ENCODE peak calls at places on chromosomes 12 and 14, in seven cellular contexts. B is SK-N-SH, V is substantia nigra, I is GM23248, F is OCI-LY7, S is stomach, A is right atrium auricular region. L is an unnamed sample.

GRCh38 chr14:104806625-104807465 is 5.9 kb downstream of the ZBTB42 start:
- DNase-seq in I (no peak), S (no peak), F (no peak), B (no peak), A (no peak), V (no peak), L (no peak)

GRCh38 chr14:70905316-70905715 is 1.9 kb upstream of the PCNX1 start:
- DNase-seq in I (no peak), S (no peak), A (peak; percentile 78), B (no peak), F (no peak), V (no peak), L (no peak)

GRCh38 chr14:35347323-35348043 is 55.3 kb downstream of the PSMA6 start:
- DNase-seq in A (no peak), V (no peak), S (no peak), B (peak; percentile 11), F (no peak), I (no peak), L (no peak)

GRCh38 chr14:20332386-20332945 is 613 bp downstream of the CCNB1IP1 start:
- DNase-seq in A (no peak), F (no peak), V (no peak), I (peak; percentile 53), S (no peak), B (peak; percentile 21), L (no peak)

GRCh38 chr12:87796961-87797516 is 232.2 kb downstream of the C12orf50 start:
- DNase-seq in B (no peak), F (no peak), I (peak; percentile 38), A (no peak), S (no peak), V (no peak), L (no peak)

GRCh38 chr12:50099302-50100008 is 4.4 kb upstream of the GPD1 start:
- DNase-seq in V (no peak), F (no peak), S (no peak), B (no peak), A (no peak), I (peak; percentile 84), L (no peak)

GRCh38 chr14:84541008-84541407 is 988.9 kb upstream of the FLRT2 start:
- DNase-seq in A (no peak), B (no peak), V (no peak), S (no peak), I (no peak), F (no peak), L (no peak)

GRCh38 chr12:51183816-51184215 is 10.9 kb upstream of the TFCP2 start:
- DNase-seq in I (peak; percentile 21), V (peak; percentile 12), A (no peak), B (peak; percentile 65), S (peak; percentile 57), F (no peak), L (no peak)

GRCh38 chr12:71233083-71233482 is 75.3 kb upstream of the TSPAN8 start:
- DNase-seq in V (no peak), S (no peak), B (no peak), A (no peak), I (no peak), F (no peak), L (no peak)

DNA sequence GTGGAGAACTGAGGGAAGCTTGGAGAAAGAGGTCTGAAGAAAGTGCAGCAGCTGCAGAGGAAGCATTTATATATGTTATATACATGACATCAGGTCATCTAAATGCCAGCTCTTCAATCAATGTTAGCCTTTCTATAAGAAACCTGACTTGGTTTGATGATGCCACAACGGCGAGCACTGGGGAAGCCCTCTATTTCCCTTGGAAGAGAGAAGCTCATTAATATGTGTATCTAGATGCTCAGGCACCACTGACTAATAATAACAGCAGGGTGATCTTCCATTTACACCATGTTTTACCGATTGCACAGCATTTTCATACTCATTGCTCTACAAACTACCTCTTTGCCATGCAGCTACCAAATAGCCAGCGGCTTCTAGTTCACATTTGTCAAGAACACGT is 811 bp downstream of the ACYP1 start:
- DNase-seq in F (peak; percentile 19), I (peak; percentile 31), V (no peak), A (no peak), S (no peak), B (no peak), L (no peak)
- H3K27ac ChIP-seq in F (peak overlapping the region; percentile 41), I (no peak overlapping the region), V (peak overlapping the region; percentile 62), A (no peak overlapping the region), S (no peak overlapping the region), B (peak overlapping the region; percentile 10), L (peak overlapping the region; percentile 77)

GRCh38 chr14:34283590-34283989 is 178.4 kb downstream of the SPTSSA start:
- DNase-seq in A (no peak), V (no peak), B (no peak), I (no peak), S (no peak), F (no peak), L (no peak)
- H3K27ac ChIP-seq in A (no peak overlapping the region), V (no peak overlapping the region), B (no peak overlapping the region), I (no peak overlapping the region), S (no peak overlapping the region), F (no peak overlapping the region), L (no peak overlapping the region)

GRCh38 chr12:48923117-48923516 is 2.2 kb downstream of the FKBP11 start:
- DNase-seq in A (no peak), S (no peak), F (no peak), I (no peak), B (no peak), V (no peak), L (no peak)

GRCh38 chr12:48929551-48929950 is 4.3 kb upstream of the FKBP11 start:
- DNase-seq in A (no peak), I (no peak), F (no peak), B (no peak), S (no peak), V (no peak), L (no peak)

GRCh38 chr12:48925218-48925871 is at the start of gene FKBP11:
- DNase-seq in B (peak; percentile 74), A (peak; percentile 65), I (peak; percentile 84), V (no peak), F (peak; percentile 80), S (peak; percentile 71), L (peak; percentile 68)

GRCh38 chr12:48927261-48927660 is 2.0 kb upstream of the FKBP11 start:
- DNase-seq in V (no peak), F (no peak), A (no peak), S (no peak), B (no peak), I (no peak), L (no peak)

GRCh38 chr12:48924617-48925217 is 575 bp downstream of the FKBP11 start:
- DNase-seq in V (peak; percentile 8), I (peak; percentile 68), A (no peak), B (peak; percentile 77), F (peak; percentile 89), S (peak; percentile 66), L (peak; percentile 55)
- H3K27ac ChIP-seq in V (no peak overlapping the region), I (peak overlapping the region; percentile 46), A (peak overlapping the region; percentile 67), B (no peak overlapping the region), F (peak overlapping the region; percentile 46), S (peak overlapping the region; percentile 74), L (peak overlapping the region; percentile 95)

GRCh38 chr14:101992708-101993107 is 28.3 kb downstream of the DYNC1H1 start:
- DNase-seq in A (no peak), I (no peak), S (no peak), F (peak; percentile 82), V (no peak), B (no peak), L (no peak)

GRCh38 chr14:101986953-101987352 is 22.6 kb downstream of the DYNC1H1 start:
- DNase-seq in F (no peak), S (no peak), A (no peak), I (no peak), V (no peak), B (no peak), L (no peak)

GRCh38 chr14:101985957-101986356 is 21.6 kb downstream of the DYNC1H1 start:
- DNase-seq in V (no peak), A (no peak), B (no peak), S (no peak), I (no peak), F (no peak), L (no peak)

GRCh38 chr14:101988377-101988776 is 24.0 kb downstream of the DYNC1H1 start:
- DNase-seq in A (no peak), I (no peak), S (no peak), V (no peak), F (no peak), B (no peak), L (no peak)

DNA sequence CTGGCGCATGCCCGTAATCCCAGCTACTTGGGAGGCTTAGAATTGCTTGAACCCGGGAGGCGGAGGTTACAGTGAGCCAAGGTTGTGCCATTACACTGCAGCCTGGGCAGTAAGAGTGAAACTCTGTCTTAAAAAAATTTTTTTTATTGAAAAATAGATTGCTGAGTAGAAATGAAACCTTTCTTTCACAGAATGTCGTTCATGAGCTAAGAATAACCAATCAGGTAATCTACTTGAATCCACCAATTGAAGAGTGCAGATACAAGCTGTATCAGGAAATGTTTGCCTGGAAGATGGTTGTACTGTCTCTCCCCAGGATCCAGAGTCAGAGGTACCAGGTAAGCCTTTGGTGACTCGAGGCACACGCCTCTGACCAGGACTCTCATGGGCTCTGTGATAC is 27.0 kb downstream of the DYNC1H1 start:
- DNase-seq in A (no peak), F (no peak), B (no peak), S (no peak), I (no peak), V (no peak), L (no peak)
- H3K27ac ChIP-seq in A (no peak overlapping the region), F (no peak overlapping the region), B (no peak overlapping the region), S (no peak overlapping the region), I (no peak overlapping the region), V (no peak overlapping the region), L (no peak overlapping the region)

DNA sequence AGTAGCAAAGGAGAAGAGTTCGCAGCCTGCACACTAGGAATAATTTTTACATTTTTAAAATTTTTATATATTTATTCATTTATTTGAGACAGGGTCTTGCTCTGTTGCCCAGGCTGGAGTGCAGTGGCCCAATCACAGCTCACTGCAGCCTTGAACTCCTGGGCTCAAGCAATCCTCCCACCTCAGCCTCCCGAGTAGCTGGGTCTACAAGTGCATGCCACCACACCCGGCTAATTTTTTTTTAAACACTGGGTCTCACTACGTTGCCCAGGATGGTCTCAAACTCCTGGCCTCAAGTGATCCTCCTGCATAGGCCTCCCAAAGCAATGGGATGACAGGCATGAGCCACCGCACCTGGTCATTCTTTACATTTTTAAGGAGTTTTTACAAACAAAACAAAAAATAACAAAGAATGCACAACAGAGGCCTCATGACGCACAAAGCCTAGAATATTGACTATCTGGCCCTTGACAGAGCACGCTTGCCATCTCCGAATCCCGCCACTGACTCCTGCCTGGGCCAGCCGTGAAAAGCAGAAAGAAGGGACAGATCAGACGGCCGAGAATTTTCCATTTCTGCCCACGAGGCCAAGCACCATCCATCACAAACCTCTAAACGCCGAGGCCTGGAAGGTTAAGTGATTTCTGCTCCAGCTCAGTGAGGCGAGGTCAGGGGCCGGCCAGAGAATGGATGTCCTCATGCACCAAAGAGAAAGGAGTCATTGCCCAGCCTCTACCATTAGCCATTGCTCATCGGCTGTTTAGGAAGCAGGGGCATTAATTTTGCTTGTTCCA is 120.0 kb downstream of the SCARB1 start:
- DNase-seq in F (no peak), B (no peak), A (no peak), V (no peak), I (no peak), S (no peak), L (no peak)
- H3K27ac ChIP-seq in F (no peak overlapping the region), B (no peak overlapping the region), A (peak overlapping the region; percentile 52), V (peak overlapping the region; percentile 98), I (no peak overlapping the region), S (peak overlapping the region; percentile 34), L (no peak overlapping the region)

DNA sequence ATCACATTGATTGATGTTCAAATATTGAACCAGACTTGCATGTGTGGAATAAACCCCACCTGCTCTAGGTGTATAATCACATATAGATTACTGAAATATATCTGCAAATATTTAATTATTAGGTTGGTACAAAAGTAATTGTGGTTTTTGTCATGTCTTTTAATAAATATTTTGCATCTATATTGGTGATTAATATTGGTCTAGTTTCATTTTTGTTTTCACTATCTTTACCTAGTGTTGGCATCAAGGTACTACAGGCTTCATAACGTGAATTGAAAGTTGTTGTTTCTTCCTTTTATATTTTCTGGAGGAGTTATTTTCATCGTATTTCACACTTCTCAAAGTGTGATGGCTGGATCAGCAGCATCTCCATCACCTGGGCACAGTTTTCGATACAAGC is 740.0 kb upstream of the TMEM132C start:
- DNase-seq in S (no peak), I (no peak), F (no peak), V (no peak), A (no peak), B (no peak), L (no peak)
- H3K27ac ChIP-seq in S (no peak overlapping the region), I (no peak overlapping the region), F (no peak overlapping the region), V (no peak overlapping the region), A (no peak overlapping the region), B (no peak overlapping the region), L (no peak overlapping the region)

L was measured in effector memory CD4-positive, alpha-beta T cell.